ENCODE peak calls at places on chromosomes 4 and X, in ten cellular contexts. One of them, this sample, is unnamed.

GRCh38 chr4:186027405-186027804 is 41.6 kb upstream of the TLR3 start:
- DNase-seq in suprapubic skin: no peak
- DNase-seq in endothelial cell of umbilical vein: no peak
- DNase-seq in HL-60: no peak
- DNase-seq in GM12891: no peak
- DNase-seq in breast epithelium: no peak
- DNase-seq in Panc1: no peak
- DNase-seq in spleen: no peak
- DNase-seq in transverse colon: peak; percentile 54
- DNase-seq in HCT116: no peak
- DNase-seq in this sample: no peak

GRCh38 chrX:118212817-118213183 is 96.2 kb upstream of the KLHL13 start:
- DNase-seq in HL-60: no peak
- DNase-seq in spleen: no peak
- DNase-seq in transverse colon: no peak
- DNase-seq in breast epithelium: no peak
- DNase-seq in HCT116: no peak
- DNase-seq in Panc1: no peak
- DNase-seq in suprapubic skin: no peak
- DNase-seq in GM12891: no peak
- DNase-seq in endothelial cell of umbilical vein: no peak
- DNase-seq in this sample: no peak

GRCh38 chr4:94791701-94792100 is 33.9 kb downstream of the BMPR1B start:
- DNase-seq in breast epithelium: no peak
- DNase-seq in Panc1: no peak
- DNase-seq in HL-60: no peak
- DNase-seq in suprapubic skin: no peak
- DNase-seq in endothelial cell of umbilical vein: no peak
- DNase-seq in HCT116: no peak
- DNase-seq in transverse colon: no peak
- DNase-seq in spleen: no peak
- DNase-seq in GM12891: no peak
- DNase-seq in this sample: no peak

GRCh38 chrX:150036181-150036580 is 97.9 kb upstream of the EOLA2 start:
- DNase-seq in Panc1: no peak
- DNase-seq in breast epithelium: no peak
- DNase-seq in HCT116: no peak
- DNase-seq in suprapubic skin: no peak
- DNase-seq in HL-60: no peak
- DNase-seq in endothelial cell of umbilical vein: peak; percentile 80
- DNase-seq in GM12891: no peak
- DNase-seq in transverse colon: peak; percentile 8
- DNase-seq in spleen: no peak
- DNase-seq in this sample: no peak

GRCh38 chrX:131827935-131828334 is 195.2 kb upstream of the STK26 start:
- DNase-seq in suprapubic skin: no peak
- DNase-seq in transverse colon: no peak
- DNase-seq in endothelial cell of umbilical vein: peak; percentile 19
- DNase-seq in HCT116: no peak
- DNase-seq in HL-60: no peak
- DNase-seq in Panc1: no peak
- DNase-seq in breast epithelium: no peak
- DNase-seq in GM12891: no peak
- DNase-seq in spleen: no peak
- DNase-seq in this sample: no peak

GRCh38 chr4:66225539-66225938 is 555.2 kb upstream of the EPHA5 start:
- DNase-seq in breast epithelium: no peak
- DNase-seq in endothelial cell of umbilical vein: no peak
- DNase-seq in transverse colon: no peak
- DNase-seq in Panc1: no peak
- DNase-seq in GM12891: no peak
- DNase-seq in spleen: no peak
- DNase-seq in suprapubic skin: no peak
- DNase-seq in HCT116: no peak
- DNase-seq in HL-60: no peak
- DNase-seq in this sample: no peak

GRCh38 chr4:86315579-86315978 is 44.3 kb downstream of the MAPK10 start:
- DNase-seq in transverse colon: no peak
- DNase-seq in HCT116: no peak
- DNase-seq in endothelial cell of umbilical vein: no peak
- DNase-seq in suprapubic skin: no peak
- DNase-seq in GM12891: no peak
- DNase-seq in HL-60: no peak
- DNase-seq in spleen: no peak
- DNase-seq in Panc1: no peak
- DNase-seq in breast epithelium: no peak
- DNase-seq in this sample: no peak

GRCh38 chr4:153792007-153792892 is 3.4 kb upstream of the SFRP2 start:
- DNase-seq in HL-60: no peak
- DNase-seq in Panc1: no peak
- DNase-seq in suprapubic skin: no peak
- DNase-seq in HCT116: no peak
- DNase-seq in breast epithelium: peak; percentile 54
- DNase-seq in spleen: no peak
- DNase-seq in endothelial cell of umbilical vein: no peak
- DNase-seq in transverse colon: peak; percentile 49
- DNase-seq in GM12891: no peak
- DNase-seq in this sample: no peak

GRCh38 chr4:78656968-78657445 is 105.4 kb downstream of the ANXA3 start:
- DNase-seq in HCT116: no peak
- DNase-seq in transverse colon: no peak
- DNase-seq in Panc1: no peak
- DNase-seq in suprapubic skin: no peak
- DNase-seq in HL-60: peak; percentile 67
- DNase-seq in spleen: no peak
- DNase-seq in GM12891: no peak
- DNase-seq in breast epithelium: no peak
- DNase-seq in endothelial cell of umbilical vein: peak; percentile 81
- DNase-seq in this sample: no peak

GRCh38 chr4:20017035-20017434 is 234.7 kb upstream of the SLIT2 start:
- DNase-seq in breast epithelium: no peak
- DNase-seq in suprapubic skin: no peak
- DNase-seq in Panc1: no peak
- DNase-seq in HCT116: no peak
- DNase-seq in endothelial cell of umbilical vein: no peak
- DNase-seq in spleen: no peak
- DNase-seq in transverse colon: no peak
- DNase-seq in GM12891: no peak
- DNase-seq in HL-60: no peak
- DNase-seq in this sample: no peak

GRCh38 chrX:36336746-36337145 is 417.2 kb downstream of the CFAP47 start:
- DNase-seq in suprapubic skin: no peak
- DNase-seq in breast epithelium: no peak
- DNase-seq in transverse colon: no peak
- DNase-seq in Panc1: no peak
- DNase-seq in spleen: no peak
- DNase-seq in HL-60: no peak
- DNase-seq in HCT116: no peak
- DNase-seq in endothelial cell of umbilical vein: no peak
- DNase-seq in GM12891: no peak
- DNase-seq in this sample: no peak

GRCh38 chrX:65508851-65509250 is 25.7 kb downstream of the LAS1L start:
- DNase-seq in endothelial cell of umbilical vein: peak; percentile 11
- DNase-seq in HCT116: no peak
- DNase-seq in HL-60: no peak
- DNase-seq in suprapubic skin: no peak
- DNase-seq in Panc1: no peak
- DNase-seq in breast epithelium: no peak
- DNase-seq in GM12891: no peak
- DNase-seq in transverse colon: no peak
- DNase-seq in spleen: no peak
- DNase-seq in this sample: no peak

GRCh38 chr4:152815078-152815477 is 35.3 kb downstream of the ARFIP1 start:
- DNase-seq in Panc1: no peak
- DNase-seq in HL-60: no peak
- DNase-seq in breast epithelium: no peak
- DNase-seq in GM12891: no peak
- DNase-seq in HCT116: no peak
- DNase-seq in transverse colon: no peak
- DNase-seq in spleen: no peak
- DNase-seq in suprapubic skin: no peak
- DNase-seq in endothelial cell of umbilical vein: no peak
- DNase-seq in this sample: no peak

GRCh38 chrX:118603981-118604380 is 108.4 kb downstream of the DOCK11 start:
- DNase-seq in endothelial cell of umbilical vein: peak; percentile 50
- DNase-seq in breast epithelium: peak; percentile 27
- DNase-seq in HCT116: peak; percentile 46
- DNase-seq in Panc1: peak; percentile 59
- DNase-seq in HL-60: no peak
- DNase-seq in transverse colon: peak; percentile 26
- DNase-seq in GM12891: no peak
- DNase-seq in suprapubic skin: no peak
- DNase-seq in spleen: no peak
- DNase-seq in this sample: peak; percentile 10

GRCh38 chr4:24924309-24924781 is 11.5 kb upstream of the CCDC149 start:
- DNase-seq in transverse colon: no peak
- DNase-seq in HCT116: no peak
- DNase-seq in endothelial cell of umbilical vein: no peak
- DNase-seq in GM12891: no peak
- DNase-seq in Panc1: no peak
- DNase-seq in suprapubic skin: no peak
- DNase-seq in HL-60: no peak
- DNase-seq in breast epithelium: no peak
- DNase-seq in spleen: no peak
- DNase-seq in this sample: no peak

GRCh38 chr4:138573246-138573645 is 331.1 kb upstream of the SLC7A11 start:
- DNase-seq in suprapubic skin: no peak
- DNase-seq in spleen: no peak
- DNase-seq in transverse colon: no peak
- DNase-seq in Panc1: no peak
- DNase-seq in HL-60: no peak
- DNase-seq in breast epithelium: no peak
- DNase-seq in HCT116: no peak
- DNase-seq in endothelial cell of umbilical vein: no peak
- DNase-seq in GM12891: no peak
- DNase-seq in this sample: no peak

GRCh38 chr4:123596805-123597204 is 200.2 kb downstream of the SPRY1 start:
- DNase-seq in GM12891: no peak
- DNase-seq in suprapubic skin: no peak
- DNase-seq in spleen: no peak
- DNase-seq in HCT116: no peak
- DNase-seq in HL-60: no peak
- DNase-seq in breast epithelium: no peak
- DNase-seq in endothelial cell of umbilical vein: no peak
- DNase-seq in Panc1: no peak
- DNase-seq in transverse colon: no peak
- DNase-seq in this sample: no peak

GRCh38 chrX:1452497-1453389 is at the start of gene ASMTL:
- DNase-seq in endothelial cell of umbilical vein: peak; percentile 99
- DNase-seq in suprapubic skin: peak; percentile 100
- DNase-seq in Panc1: peak; percentile 68
- DNase-seq in HCT116: peak; percentile 91
- DNase-seq in GM12891: peak; percentile 91
- DNase-seq in breast epithelium: peak; percentile 98
- DNase-seq in transverse colon: peak; percentile 100
- DNase-seq in spleen: peak; percentile 100
- DNase-seq in HL-60: peak; percentile 80
- DNase-seq in this sample: peak; percentile 100

GRCh38 chrX:123920065-123920785 is 41.3 kb upstream of the STAG2 start:
- DNase-seq in Panc1: peak; percentile 8
- DNase-seq in HL-60: no peak
- DNase-seq in GM12891: no peak
- DNase-seq in HCT116: no peak
- DNase-seq in transverse colon: no peak
- DNase-seq in spleen: no peak
- DNase-seq in suprapubic skin: no peak
- DNase-seq in breast epithelium: no peak
- DNase-seq in endothelial cell of umbilical vein: peak; percentile 67
- DNase-seq in this sample: no peak

DNA sequence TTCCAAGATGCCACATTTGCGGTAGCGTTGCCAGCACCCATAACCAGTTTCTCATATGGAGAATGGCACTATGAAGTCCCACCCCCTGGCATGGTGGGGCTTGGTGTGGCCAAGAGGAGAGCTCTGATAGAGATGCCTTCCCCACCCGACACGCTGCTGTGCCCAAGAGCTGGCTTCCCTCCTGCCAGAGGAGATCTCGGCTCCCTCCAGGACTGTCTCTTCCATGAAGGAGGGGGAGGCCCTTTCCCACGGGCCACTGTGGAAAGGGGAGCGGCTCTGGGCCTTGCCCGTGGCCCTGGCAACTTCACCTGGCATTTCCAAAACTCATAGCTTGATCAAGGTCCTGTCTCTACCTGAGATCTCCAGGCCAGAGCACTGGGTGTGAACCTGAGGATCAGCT is 217.3 kb upstream of the PSAPL1 start:
- DNase-seq in Panc1: no peak
- DNase-seq in HL-60: no peak
- DNase-seq in endothelial cell of umbilical vein: no peak
- DNase-seq in HCT116: no peak
- DNase-seq in spleen: peak; percentile 60
- DNase-seq in GM12891: no peak
- DNase-seq in transverse colon: no peak
- DNase-seq in suprapubic skin: no peak
- DNase-seq in breast epithelium: no peak
- DNase-seq in this sample: no peak
- TF ChIP-seq POLR2AphosphoS5 in Panc1: no peak
- TF ChIP-seq POLR2AphosphoS5 in HL-60: no peak
- TF ChIP-seq POLR2AphosphoS5 in endothelial cell of umbilical vein: no peak
- TF ChIP-seq POLR2AphosphoS5 in HCT116: no peak
- TF ChIP-seq POLR2AphosphoS5 in spleen: no peak
- TF ChIP-seq POLR2AphosphoS5 in GM12891: no peak
- TF ChIP-seq POLR2AphosphoS5 in transverse colon: no peak
- TF ChIP-seq POLR2AphosphoS5 in suprapubic skin: no peak
- TF ChIP-seq POLR2AphosphoS5 in breast epithelium: no peak
- TF ChIP-seq POLR2AphosphoS5 in this sample: no peak

GRCh38 chrX:133677123-133678063 is 262.1 kb upstream of the GPC4 start:
- DNase-seq in HCT116: no peak
- DNase-seq in GM12891: no peak
- DNase-seq in Panc1: no peak
- DNase-seq in breast epithelium: no peak
- DNase-seq in endothelial cell of umbilical vein: no peak
- DNase-seq in spleen: no peak
- DNase-seq in HL-60: no peak
- DNase-seq in transverse colon: no peak
- DNase-seq in suprapubic skin: no peak
- DNase-seq in this sample: no peak
- TF ChIP-seq POLR2AphosphoS5 in HCT116: no peak
- TF ChIP-seq POLR2AphosphoS5 in GM12891: no peak
- TF ChIP-seq POLR2AphosphoS5 in Panc1: no peak
- TF ChIP-seq POLR2AphosphoS5 in breast epithelium: no peak
- TF ChIP-seq POLR2AphosphoS5 in endothelial cell of umbilical vein: no peak
- TF ChIP-seq POLR2AphosphoS5 in spleen: no peak
- TF ChIP-seq POLR2AphosphoS5 in HL-60: no peak
- TF ChIP-seq POLR2AphosphoS5 in transverse colon: no peak
- TF ChIP-seq POLR2AphosphoS5 in suprapubic skin: no peak
- TF ChIP-seq POLR2AphosphoS5 in this sample: no peak

GRCh38 chrX:96615448-96615847 is 69.2 kb upstream of the DIAPH2 start:
- DNase-seq in Panc1: no peak
- DNase-seq in GM12891: no peak
- DNase-seq in endothelial cell of umbilical vein: no peak
- DNase-seq in breast epithelium: no peak
- DNase-seq in suprapubic skin: no peak
- DNase-seq in transverse colon: no peak
- DNase-seq in spleen: no peak
- DNase-seq in HCT116: no peak
- DNase-seq in HL-60: no peak
- DNase-seq in this sample: no peak
- TF ChIP-seq POLR2AphosphoS5 in Panc1: no peak
- TF ChIP-seq POLR2AphosphoS5 in GM12891: no peak
- TF ChIP-seq POLR2AphosphoS5 in endothelial cell of umbilical vein: no peak
- TF ChIP-seq POLR2AphosphoS5 in breast epithelium: no peak
- TF ChIP-seq POLR2AphosphoS5 in suprapubic skin: no peak
- TF ChIP-seq POLR2AphosphoS5 in transverse colon: no peak
- TF ChIP-seq POLR2AphosphoS5 in spleen: no peak
- TF ChIP-seq POLR2AphosphoS5 in HCT116: no peak
- TF ChIP-seq POLR2AphosphoS5 in HL-60: no peak
- TF ChIP-seq POLR2AphosphoS5 in this sample: no peak

GRCh38 chrX:39152106-39152649 is 350.9 kb downstream of the MID1IP1 start:
- DNase-seq in HL-60: no peak
- DNase-seq in suprapubic skin: peak; percentile 76
- DNase-seq in breast epithelium: no peak
- DNase-seq in HCT116: no peak
- DNase-seq in transverse colon: peak; percentile 49
- DNase-seq in Panc1: peak; percentile 2
- DNase-seq in GM12891: no peak
- DNase-seq in endothelial cell of umbilical vein: no peak
- DNase-seq in spleen: peak; percentile 81
- DNase-seq in this sample: no peak
- TF ChIP-seq POLR2AphosphoS5 in HL-60: no peak
- TF ChIP-seq POLR2AphosphoS5 in suprapubic skin: no peak
- TF ChIP-seq POLR2AphosphoS5 in breast epithelium: no peak
- TF ChIP-seq POLR2AphosphoS5 in HCT116: no peak
- TF ChIP-seq POLR2AphosphoS5 in transverse colon: no peak
- TF ChIP-seq POLR2AphosphoS5 in Panc1: no peak
- TF ChIP-seq POLR2AphosphoS5 in GM12891: no peak
- TF ChIP-seq POLR2AphosphoS5 in endothelial cell of umbilical vein: no peak
- TF ChIP-seq POLR2AphosphoS5 in spleen: no peak
- TF ChIP-seq POLR2AphosphoS5 in this sample: no peak